ENCODE peak calls at places on chromosomes 2 and 18, in four cellular contexts. Y is IMR-90, N is H1, C is H9. T is an unnamed sample. For H3K4me1, the result is how much of the 10 kb centered on the place peaks cover.

GRCh38 chr2:189829092-189829843 is 45.0 kb downstream of the PMS1 start:
- DNase-seq in C (no peak), Y (peak), N (no peak), T (no peak)

GRCh38 chr2:185896090-185896693 is 157.6 kb downstream of the FSIP2 start:
- DNase-seq in N (no peak), Y (no peak), C (no peak), T (no peak)

GRCh38 chr2:207782238-207783030 is 12.7 kb upstream of the FZD5 start:
- DNase-seq in C (no peak), Y (no peak), N (no peak), T (no peak)

GRCh38 chr18:49728542-49728941 is 84.8 kb downstream of the ACAA2 start:
- DNase-seq in C (peak), N (peak), Y (no peak), T (peak)

GRCh38 chr2:229889023-229889422 is 32.8 kb downstream of the TRIP12 start:
- DNase-seq in Y (no peak), C (no peak), N (no peak), T (no peak)

GRCh38 chr2:50606860-50607259 is 425.1 kb downstream of the NRXN1 start:
- DNase-seq in N (no peak), C (no peak), Y (no peak), T (no peak)

GRCh38 chr2:98647636-98648035 is 39.2 kb downstream of the UNC50 start:
- DNase-seq in C (no peak), N (no peak), Y (peak), T (peak)

GRCh38 chr18:57913686-57914085 is 110.6 kb upstream of the ATP8B1 start:
- DNase-seq in Y (no peak), N (no peak), C (no peak), T (no peak)

GRCh38 chr2:126839711-126840110 is 59.0 kb upstream of the TEX51 start:
- DNase-seq in N (no peak), Y (no peak), C (peak), T (peak)

GRCh38 chr18:10232062-10232461 is 222.4 kb upstream of the APCDD1 start:
- DNase-seq in Y (no peak), C (no peak), N (no peak), T (no peak)

GRCh38 chr2:39119732-39120520 is 925 bp downstream of the SOS1 start:
- DNase-seq in C (peak), Y (peak), N (peak), T (peak)

GRCh38 chr2:16722677-16723076 is 57.0 kb upstream of the CYRIA start:
- DNase-seq in Y (no peak), N (peak), C (peak), T (peak)

GRCh38 chr2:10124538-10125045 is 2.1 kb downstream of the RRM2 start:
- DNase-seq in N (no peak), C (no peak), Y (peak), T (peak)

GRCh38 chr2:177396630-177397460 is 4.3 kb downstream of the AGPS start:
- DNase-seq in C (no peak), N (no peak), Y (peak), T (peak)

DNA sequence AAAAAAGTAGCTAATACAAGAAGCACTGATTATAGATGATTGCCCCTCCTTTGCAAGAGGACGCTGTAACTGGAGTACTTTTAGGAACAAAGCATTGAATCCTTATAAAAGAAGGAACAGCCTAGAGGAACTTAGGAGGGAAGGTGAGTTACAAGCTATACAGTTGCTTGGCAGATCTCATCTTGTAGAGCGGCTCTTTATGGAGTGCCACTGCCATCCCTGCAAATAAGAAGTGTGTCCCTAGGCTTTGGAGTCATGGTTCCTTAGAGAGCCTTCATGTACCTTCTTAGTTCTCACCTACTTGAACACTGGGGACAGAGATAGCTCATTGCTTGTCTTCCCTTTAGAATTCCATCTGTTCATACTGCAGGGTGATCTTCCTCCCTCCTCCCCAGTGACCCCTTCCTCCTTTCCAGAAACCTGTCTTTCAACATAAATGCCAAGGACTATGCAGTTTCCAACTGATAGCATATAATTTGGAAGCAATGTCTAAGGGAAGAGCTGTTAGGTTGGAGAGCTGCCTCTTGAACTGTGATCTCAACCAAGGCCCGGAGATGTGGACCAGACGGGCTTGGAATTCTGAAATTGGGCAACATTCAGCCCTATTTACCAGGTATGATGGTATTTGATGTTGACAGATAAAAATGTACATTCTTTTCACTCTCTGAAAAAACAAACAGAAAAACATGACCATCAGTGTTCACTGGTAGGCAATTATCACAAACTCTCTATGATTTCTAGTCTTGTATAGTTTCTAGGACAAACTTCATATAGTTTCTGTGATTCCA is 7.5 kb downstream of the FMNL2 start:
- DNase-seq in N (no peak), Y (no peak), C (no peak), T (no peak)
- H3K4me1 ChIP-seq in N (under half), Y (under half), C (under half), T (under half)

DNA sequence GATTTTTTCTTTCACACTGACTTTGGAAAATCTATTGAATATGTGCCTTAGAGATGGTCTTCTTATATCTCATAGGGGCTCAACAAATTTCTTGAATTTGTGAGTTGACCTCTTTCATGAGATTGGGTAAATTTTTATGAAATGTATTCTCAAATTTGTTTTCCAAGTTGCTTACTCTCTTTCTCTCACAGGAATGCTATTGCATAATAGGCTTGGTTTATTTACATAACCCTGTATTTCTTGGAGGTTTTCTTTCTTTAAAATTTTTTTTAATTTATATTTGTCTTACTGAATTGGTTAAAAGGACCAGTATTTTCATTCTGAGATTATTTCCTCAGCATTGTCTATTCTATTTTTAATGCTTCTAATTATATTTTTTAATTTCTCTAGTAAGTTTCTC is 917.1 kb downstream of the DPP10 start:
- DNase-seq in Y (no peak), N (no peak), C (no peak), T (no peak)
- H3K56ac ChIP-seq in Y (no peak), N (no peak), C (no peak), T (no peak)

GRCh38 chr18:65942103-65942502 is 191.3 kb downstream of the CDH7 start:
- DNase-seq in C (no peak), N (no peak), Y (no peak), T (no peak)

GRCh38 chr18:65943268-65943667 is 192.5 kb downstream of the CDH7 start:
- DNase-seq in C (no peak), Y (no peak), N (no peak), T (no peak)

GRCh38 chr18:65942854-65943253 is 192.0 kb downstream of the CDH7 start:
- DNase-seq in C (no peak), N (no peak), Y (no peak), T (no peak)

GRCh38 chr18:65938592-65939372 is 188.0 kb downstream of the CDH7 start:
- DNase-seq in N (peak), C (peak), Y (no peak), T (peak)

GRCh38 chr18:65941482-65941881 is 190.7 kb downstream of the CDH7 start:
- DNase-seq in Y (no peak), N (no peak), C (no peak), T (no peak)
- H4K5ac ChIP-seq in Y (no peak), N (no peak), C (no peak), T (no peak)

GRCh38 chr2:341017-341542 is 53.2 kb upstream of the ALKAL2 start:
- DNase-seq in Y (no peak), C (no peak), N (no peak), T (no peak)

GRCh38 chr2:348517-348916 is 60.6 kb upstream of the ALKAL2 start:
- DNase-seq in N (no peak), C (no peak), Y (no peak), T (no peak)

GRCh38 chr2:341912-342311 is 54.0 kb upstream of the ALKAL2 start:
- DNase-seq in N (no peak), C (no peak), Y (no peak), T (no peak)

GRCh38 chr2:344811-345210 is 56.9 kb upstream of the ALKAL2 start:
- DNase-seq in N (no peak), Y (no peak), C (no peak), T (no peak)

GRCh38 chr2:343355-343754 is 55.5 kb upstream of the ALKAL2 start:
- DNase-seq in N (no peak), Y (no peak), C (no peak), T (no peak)
- H3K4me1 ChIP-seq in N (under half), Y (under half), C (under half), T (under half)

DNA sequence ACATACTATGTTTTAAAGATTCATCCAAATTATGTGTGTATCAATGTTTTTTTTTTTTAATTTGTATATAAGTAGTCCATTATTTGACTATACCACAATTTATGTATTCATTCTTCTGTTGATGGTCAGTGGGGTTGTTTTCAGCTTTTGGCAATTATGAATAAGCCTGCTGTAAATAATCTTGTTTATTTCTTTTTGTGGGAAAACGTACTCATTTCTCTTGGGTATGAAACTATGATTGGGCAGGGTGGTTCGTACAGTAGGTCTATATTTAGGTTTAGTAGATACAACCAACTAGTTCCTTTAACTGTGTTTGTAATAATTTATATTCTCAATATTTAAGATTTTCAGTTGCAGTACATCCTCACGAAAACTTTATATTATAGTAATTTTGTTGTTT is 329.2 kb downstream of the LPIN1 start:
- DNase-seq in Y (no peak), N (no peak), C (no peak), T (no peak)
- H3K56ac ChIP-seq in Y (no peak), N (no peak), C (no peak), T (no peak)

DNA sequence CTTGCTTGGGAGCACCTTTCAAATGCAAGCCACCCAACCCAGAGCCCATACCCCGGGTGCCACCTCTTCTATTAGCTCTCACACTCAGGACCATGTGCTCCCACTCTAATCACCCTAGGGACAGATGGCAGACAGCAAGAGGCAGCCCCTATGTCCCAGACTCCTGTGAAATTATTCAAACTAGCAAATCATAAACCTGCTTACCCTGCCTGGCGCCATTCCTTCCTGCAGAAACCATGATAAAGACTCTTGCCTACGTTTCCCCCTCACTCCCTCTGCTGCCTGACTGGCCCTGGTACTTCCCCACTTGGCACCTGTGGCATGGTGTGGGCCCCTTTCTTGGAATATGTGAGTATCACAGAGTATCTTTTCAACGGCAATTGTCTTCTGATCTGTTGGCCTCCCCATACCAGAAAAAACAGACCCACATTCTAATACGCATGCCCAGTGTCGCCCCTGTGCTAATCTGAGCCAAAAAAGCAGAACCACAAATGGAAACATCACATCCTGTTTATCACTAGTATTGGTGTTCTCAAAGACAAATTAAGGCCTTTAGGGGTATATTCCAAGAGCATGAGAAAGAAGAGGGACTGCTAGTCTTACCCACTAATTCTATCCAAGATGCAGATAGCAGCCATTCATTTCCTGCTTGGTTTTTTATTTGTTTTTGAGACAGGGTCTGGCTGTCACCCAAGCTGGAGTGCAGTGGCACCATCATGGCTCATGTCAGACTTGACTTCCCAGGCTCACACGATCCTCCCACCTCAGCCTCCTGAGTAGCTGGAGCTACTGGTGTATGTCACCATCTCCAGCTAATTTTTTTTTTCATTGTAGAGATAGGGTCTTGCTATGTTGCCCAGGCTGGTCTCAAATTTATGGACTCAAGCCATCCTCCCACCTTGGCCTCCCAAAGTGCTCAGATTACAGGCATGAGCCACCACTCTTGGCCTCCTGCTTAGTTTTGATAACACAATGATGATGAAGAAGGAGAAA is 44.1 kb upstream of the TTC39C start:
- DNase-seq in Y (no peak), N (no peak), C (no peak), T (no peak)
- H4K5ac ChIP-seq in Y (no peak), N (no peak), C (no peak), T (no peak)

DNA sequence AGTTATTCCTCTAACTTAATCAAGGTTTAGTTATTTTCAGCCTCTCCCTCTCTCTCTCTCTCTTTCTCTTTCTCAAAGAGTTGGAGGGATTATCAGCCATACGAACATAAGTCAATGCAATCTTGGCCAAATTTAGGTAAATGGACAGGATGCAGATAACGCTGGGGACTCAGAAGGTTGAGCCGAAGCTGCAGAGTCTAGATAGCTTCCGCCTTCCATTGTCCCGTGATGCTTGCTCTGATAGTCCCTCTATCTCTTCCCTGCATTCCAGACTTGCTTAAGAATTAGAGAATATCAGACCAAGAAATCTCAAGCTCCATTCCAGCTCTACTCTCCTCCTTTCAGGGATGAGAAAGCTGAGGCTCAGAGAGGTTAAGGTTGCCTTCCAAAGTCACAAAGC is 502.8 kb upstream of the TNP1 start:
- DNase-seq in Y (no peak), N (no peak), C (no peak), T (peak)
- H3K4me1 ChIP-seq in Y (under half), N (under half), C (under half), T (under half)

GRCh38 chr2:176035013-176035691 is 33.1 kb upstream of the LNPK start:
- DNase-seq in Y (no peak), C (no peak), N (no peak), T (no peak)
- H3K56ac ChIP-seq in Y (no peak), C (no peak), N (no peak), T (no peak)

GRCh38 chr2:217573565-217573964 is 429.2 kb downstream of the TNS1 start:
- DNase-seq in C (no peak), N (no peak), Y (peak), T (no peak)
- H4K5ac ChIP-seq in C (no peak), N (no peak), Y (no peak), T (no peak)

DNA sequence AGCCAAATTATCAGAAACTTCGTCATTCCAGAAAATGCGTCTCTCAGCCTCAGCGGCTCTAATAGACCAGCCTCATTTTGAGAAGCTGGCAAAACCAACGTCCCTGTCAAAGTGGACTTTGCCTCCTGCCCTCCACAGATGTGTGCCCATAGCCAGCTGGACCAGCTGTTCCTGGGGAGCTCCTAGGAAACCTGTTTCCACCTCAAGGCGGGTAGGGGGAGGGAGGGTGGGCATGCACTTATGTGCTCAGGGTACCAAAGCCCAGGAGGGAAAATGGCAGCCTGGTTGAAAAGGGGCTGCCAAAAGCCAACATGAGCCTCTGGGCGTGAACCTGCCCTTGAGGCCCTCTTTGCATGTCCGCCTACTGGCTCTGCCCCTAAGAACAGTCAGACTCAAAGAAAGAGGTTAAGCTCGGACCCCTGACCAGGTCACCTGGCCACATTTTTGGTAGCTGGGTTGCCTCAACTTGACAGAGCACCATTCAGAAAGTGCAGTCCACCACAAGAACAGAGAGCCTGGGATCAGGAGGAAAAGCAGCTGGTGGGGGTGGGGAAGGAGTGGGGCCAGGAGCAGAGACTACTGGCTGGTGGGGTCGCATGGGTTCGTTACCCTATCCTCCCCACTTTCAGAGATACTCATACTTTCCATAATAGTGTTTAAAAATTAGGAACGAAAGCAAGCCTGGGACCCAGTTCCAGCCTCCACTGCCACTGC is 3.5 kb downstream of the PER2 start:
- DNase-seq in C (no peak), N (no peak), Y (no peak), T (no peak)
- H3K4me1 ChIP-seq in C (under half), N (under half), Y (under half), T (under half)

T was measured in mesendoderm.